ENCODE peak calls at places on chromosomes 12 and 14, in five cellular contexts. S is NCI-H1092, T is AG08396, L is HTR-8/SVneo, K is AG04450. J is an unnamed sample.

GRCh38 chr12:57237653-57237951 is 8.1 kb downstream of the SHMT2 start:
- DNase-seq in S (no peak), T (no peak), L (no peak), K (no peak), J (no peak)

GRCh38 chr12:4275869-4276253 is 2.3 kb downstream of the CCND2 start:
- DNase-seq in S (no peak), T (no peak), L (no peak), K (no peak), J (peak; percentile 52)

GRCh38 chr12:104792570-104792969 is 165.5 kb downstream of the SLC41A2 start:
- DNase-seq in S (no peak), T (peak; percentile 75), L (peak; percentile 37), K (peak; percentile 39), J (peak; percentile 25)

GRCh38 chr12:86249856-86250255 is 6.3 kb downstream of the MGAT4C start:
- DNase-seq in S (no peak), T (no peak), L (no peak), K (peak; percentile 16), J (no peak)

GRCh38 chr14:60760648-60761364 is 26.2 kb downstream of the MNAT1 start:
- DNase-seq in S (peak; percentile 6), T (no peak), L (no peak), K (no peak), J (no peak)

GRCh38 chr12:131364903-131365820 is 345.7 kb upstream of the SFSWAP start:
- DNase-seq in S (no peak), T (no peak), L (no peak), K (no peak), J (no peak)

GRCh38 chr14:69901113-69901951 is 22.1 kb downstream of the SMOC1 start:
- DNase-seq in S (no peak), T (no peak), L (no peak), K (no peak), J (no peak)

GRCh38 chr12:62248873-62249272 is 11.3 kb upstream of the USP15 start:
- DNase-seq in S (no peak), T (no peak), L (no peak), K (no peak), J (no peak)

GRCh38 chr12:126233625-126234024 is 1168.4 kb downstream of the AACS start:
- DNase-seq in S (no peak), T (no peak), L (no peak), K (no peak), J (no peak)

GRCh38 chr12:21169878-21170472 is 39.0 kb downstream of the SLCO1B1 start:
- DNase-seq in S (peak; percentile 13), T (peak; percentile 7), L (peak; percentile 3), K (no peak), J (peak; percentile 57)

GRCh38 chr12:71548906-71549305 is 109.3 kb downstream of the LGR5 start:
- DNase-seq in S (no peak), T (no peak), L (no peak), K (no peak), J (no peak)

GRCh38 chr12:86484473-86484872 is 228.3 kb upstream of the MGAT4C start:
- DNase-seq in S (no peak), T (no peak), L (no peak), K (no peak), J (no peak)

GRCh38 chr12:22100952-22101748 is 55.1 kb downstream of the CMAS start:
- DNase-seq in S (no peak), T (peak; percentile 18), L (no peak), K (peak; percentile 15), J (peak; percentile 54)

GRCh38 chr14:34935552-34935951 is 47.2 kb upstream of the SRP54 start:
- DNase-seq in S (no peak), T (no peak), L (no peak), K (no peak), J (no peak)

GRCh38 chr14:97416550-97416949 is 619.4 kb downstream of the VRK1 start:
- DNase-seq in S (no peak), T (no peak), L (no peak), K (no peak), J (no peak)

GRCh38 chr12:76042147-76042546 is 10.6 kb upstream of the PHLDA1 start:
- DNase-seq in S (no peak), T (no peak), L (no peak), K (no peak), J (no peak)

GRCh38 chr12:129049917-129050316 is 196.6 kb downstream of the GLT1D1 start:
- DNase-seq in S (no peak), T (no peak), L (no peak), K (no peak), J (no peak)

GRCh38 chr12:66716522-66716921 is 37.6 kb upstream of the GRIP1 start:
- DNase-seq in S (no peak), T (no peak), L (no peak), K (no peak), J (no peak)

GRCh38 chr12:25694072-25694471 is 141.0 kb upstream of the LMNTD1 start:
- DNase-seq in S (no peak), T (peak; percentile 20), L (peak; percentile 66), K (no peak), J (no peak)

GRCh38 chr12:1619599-1619998 is 9.4 kb upstream of the WNT5B start:
- DNase-seq in S (no peak), T (no peak), L (no peak), K (no peak), J (no peak)

GRCh38 chr12:112850343-112850742 is 56.4 kb upstream of the OAS1 start:
- DNase-seq in S (no peak), T (no peak), L (no peak), K (no peak), J (no peak)

GRCh38 chr12:108595711-108596647 is 1.9 kb downstream of the TMEM119 start:
- DNase-seq in S (no peak), T (no peak), L (no peak), K (no peak), J (no peak)

GRCh38 chr12:86697916-86698315 is 441.7 kb upstream of the MGAT4C start:
- DNase-seq in S (no peak), T (no peak), L (no peak), K (no peak), J (no peak)

GRCh38 chr12:42382013-42382696 is 56.2 kb downstream of the PPHLN1 start:
- DNase-seq in S (no peak), T (peak; percentile 7), L (no peak), K (no peak), J (no peak)

GRCh38 chr12:56084958-56085543 is 5.1 kb downstream of the ERBB3 start:
- DNase-seq in S (no peak), T (no peak), L (no peak), K (no peak), J (peak; percentile 48)

GRCh38 chr14:50047274-50047676 is 69.1 kb downstream of the VCPKMT start:
- DNase-seq in S (no peak), T (no peak), L (no peak), K (no peak), J (peak; percentile 52)

GRCh38 chr14:99035712-99036593 is 236.0 kb downstream of the BCL11B start:
- DNase-seq in S (no peak), T (peak; percentile 97), L (peak; percentile 84), K (peak; percentile 77), J (peak; percentile 66)

GRCh38 chr12:22684124-22684523 is 59.2 kb downstream of the ETNK1 start:
- DNase-seq in S (no peak), T (no peak), L (no peak), K (no peak), J (no peak)

GRCh38 chr14:35339761-35340406 is 47.7 kb downstream of the PSMA6 start:
- DNase-seq in S (no peak), T (no peak), L (no peak), K (no peak), J (no peak)

GRCh38 chr12:54259194-54260011 is 20.5 kb downstream of the CBX5 start:
- DNase-seq in S (peak; percentile 97), T (peak; percentile 89), L (peak; percentile 85), K (peak; percentile 63), J (peak; percentile 90)

GRCh38 chr12:120265203-120265482 is 387 bp downstream of the PXN start:
- DNase-seq in S (no peak), T (no peak), L (no peak), K (no peak), J (no peak)

GRCh38 chr14:30521899-30522736 is 36.8 kb upstream of the G2E3 start:
- DNase-seq in S (peak; percentile 45), T (peak; percentile 35), L (peak; percentile 36), K (no peak), J (no peak)

GRCh38 chr12:51217133-51217967 is 512 bp downstream of the POU6F1 start:
- DNase-seq in S (no peak), T (peak; percentile 83), L (peak; percentile 53), K (no peak), J (peak; percentile 68)

GRCh38 chr12:77167801-77168200 is 102.4 kb upstream of the E2F7 start:
- DNase-seq in S (no peak), T (no peak), L (no peak), K (no peak), J (no peak)

GRCh38 chr12:19971396-19971802 is 396.9 kb upstream of the PDE3A start:
- DNase-seq in S (no peak), T (no peak), L (peak; percentile 12), K (no peak), J (peak; percentile 78)